ENCODE peak calls at places on chromosome 1, in four cellular contexts. R is anterior cingulate cortex, E is cardiac muscle cell, N is NB4. J is an unnamed sample.

GRCh38 chr1:205600085-205600484 is 31.7 kb downstream of the ELK4 start:
- DNase-seq in R (no peak), E (no peak), N (no peak), J (no peak)

GRCh38 chr1:230986976-230987375 is 8.1 kb downstream of the ARV1 start:
- DNase-seq in N (no peak), E (no peak), R (no peak), J (no peak)

GRCh38 chr1:46487818-46488218 is 1.8 kb upstream of the DMBX1 start:
- DNase-seq in R (no peak), N (peak), E (peak), J (peak)

GRCh38 chr1:230123280-230124186 is 56.5 kb downstream of the GALNT2 start:
- DNase-seq in N (no peak), R (no peak), E (no peak), J (no peak)

GRCh38 chr1:179816196-179816960 is 61.2 kb downstream of the TOR1AIP2 start:
- DNase-seq in E (no peak), N (no peak), R (no peak), J (no peak)

GRCh38 chr1:154141240-154141639 is 13.6 kb downstream of the NUP210L start:
- DNase-seq in E (no peak), R (no peak), N (no peak), J (no peak)

GRCh38 chr1:175599212-175599681 is 144.1 kb downstream of the TNR start:
- DNase-seq in R (no peak), N (no peak), E (peak), J (no peak)

GRCh38 chr1:162222019-162222418 is 152.5 kb downstream of the NOS1AP start:
- DNase-seq in E (no peak), N (no peak), R (no peak), J (no peak)

GRCh38 chr1:24415910-24416665 is 486 bp downstream of the NIPAL3 start:
- DNase-seq in N (peak), R (no peak), E (peak), J (peak)

GRCh38 chr1:43659384-43659783 is 9.4 kb downstream of the KDM4A start:
- DNase-seq in N (no peak), R (no peak), E (no peak), J (no peak)

GRCh38 chr1:8862528-8862927 is 16.0 kb downstream of the ENO1 start:
- DNase-seq in R (no peak), E (no peak), N (peak), J (no peak)

GRCh38 chr1:27605796-27606707 is 2.1 kb upstream of the AHDC1 start:
- DNase-seq in E (peak), N (peak), R (no peak), J (peak)

GRCh38 chr1:32197837-32198236 is 2.6 kb upstream of the CCDC28B start:
- DNase-seq in E (no peak), R (no peak), N (no peak), J (no peak)

GRCh38 chr1:32091176-32091575 is 16.7 kb upstream of the KPNA6 start:
- DNase-seq in E (no peak), N (no peak), R (no peak), J (no peak)

GRCh38 chr1:41537257-41537656 is 52.8 kb upstream of the EDN2 start:
- DNase-seq in R (no peak), N (no peak), E (no peak), J (no peak)

GRCh38 chr1:163069142-163069541 is at the start of gene RGS4:
- DNase-seq in E (peak), N (peak), R (peak), J (no peak)

GRCh38 chr1:119635801-119636390 is 12.2 kb downstream of the ZNF697 start:
- DNase-seq in R (no peak), E (no peak), N (no peak), J (no peak)

GRCh38 chr1:107664882-107665871 is 299.8 kb downstream of the VAV3 start:
- DNase-seq in E (no peak), R (no peak), N (no peak), J (no peak)

GRCh38 chr1:44442791-44443190 is 37.7 kb downstream of the RNF220 start:
- DNase-seq in R (no peak), N (no peak), E (no peak), J (no peak)

GRCh38 chr1:233790662-233791371 is 113.7 kb upstream of the SLC35F3 start:
- DNase-seq in N (peak), E (peak), R (no peak), J (peak)

GRCh38 chr1:201026234-201026633 is 2.7 kb upstream of the KIF21B start:
- DNase-seq in N (peak), E (no peak), R (no peak), J (no peak)

GRCh38 chr1:202501281-202501680 is 152.8 kb downstream of the PPP1R12B start:
- DNase-seq in E (no peak), R (no peak), N (peak), J (peak)

GRCh38 chr1:17498214-17498613 is 41.3 kb upstream of the ARHGEF10L start:
- DNase-seq in E (no peak), N (no peak), R (no peak), J (peak)